ENCODE peak calls at places on chromosomes 5 and 9, in five cellular contexts. One of them, this sample, is unnamed. For H3K4me1, the result is how much of the 10 kb centered on the place peaks cover.

GRCh38 chr9:112537561-112537960 is 50.9 kb downstream of the KIAA1958 start:
- DNase-seq in NT2/D1: no peak
- DNase-seq in psoas muscle: no peak
- DNase-seq in testis: no peak
- DNase-seq in IMR-90: no peak
- DNase-seq in this sample: no peak

GRCh38 chr5:10307206-10308148 is at the start of gene CMBL:
- DNase-seq in NT2/D1: peak
- DNase-seq in psoas muscle: peak
- DNase-seq in testis: peak
- DNase-seq in IMR-90: peak
- DNase-seq in this sample: no peak

GRCh38 chr5:153256-153655 is 38.0 kb upstream of the LRRC14B start:
- DNase-seq in NT2/D1: no peak
- DNase-seq in psoas muscle: no peak
- DNase-seq in testis: no peak
- DNase-seq in IMR-90: peak
- DNase-seq in this sample: no peak

GRCh38 chr5:50791813-50792212 is 125.4 kb downstream of the PARP8 start:
- DNase-seq in NT2/D1: no peak
- DNase-seq in psoas muscle: no peak
- DNase-seq in testis: no peak
- DNase-seq in IMR-90: no peak
- DNase-seq in this sample: no peak

GRCh38 chr5:140342287-140342686 is 4.1 kb downstream of the HBEGF start:
- DNase-seq in NT2/D1: no peak
- DNase-seq in psoas muscle: no peak
- DNase-seq in testis: no peak
- DNase-seq in IMR-90: no peak
- DNase-seq in this sample: no peak

GRCh38 chr9:118522093-118523028 is 818.2 kb downstream of the TLR4 start:
- DNase-seq in NT2/D1: peak
- DNase-seq in psoas muscle: peak
- DNase-seq in testis: peak
- DNase-seq in IMR-90: no peak
- DNase-seq in this sample: peak

GRCh38 chr5:177455036-177455660 is 8.5 kb downstream of the PRR7 start:
- DNase-seq in NT2/D1: peak
- DNase-seq in psoas muscle: peak
- DNase-seq in testis: peak
- DNase-seq in IMR-90: peak
- DNase-seq in this sample: no peak

GRCh38 chr9:94443039-94443722 is 111.7 kb upstream of the PCAT7 start:
- DNase-seq in NT2/D1: no peak
- DNase-seq in psoas muscle: no peak
- DNase-seq in testis: no peak
- DNase-seq in IMR-90: no peak
- DNase-seq in this sample: no peak

GRCh38 chr9:35958104-35958825 is at the start of gene OR2S2:
- DNase-seq in NT2/D1: no peak
- DNase-seq in psoas muscle: no peak
- DNase-seq in testis: no peak
- DNase-seq in IMR-90: peak
- DNase-seq in this sample: no peak

GRCh38 chr5:172283862-172284274 is 304 bp upstream of the UBTD2 start:
- DNase-seq in NT2/D1: peak
- DNase-seq in psoas muscle: peak
- DNase-seq in testis: peak
- DNase-seq in IMR-90: peak
- DNase-seq in this sample: no peak

GRCh38 chr5:11046160-11046559 is 285.1 kb upstream of the DAP start:
- DNase-seq in NT2/D1: no peak
- DNase-seq in psoas muscle: no peak
- DNase-seq in testis: peak
- DNase-seq in IMR-90: peak
- DNase-seq in this sample: no peak

GRCh38 chr9:122377241-122378164 is 6.7 kb downstream of the PTGS1 start:
- DNase-seq in NT2/D1: no peak
- DNase-seq in psoas muscle: no peak
- DNase-seq in testis: no peak
- DNase-seq in IMR-90: peak
- DNase-seq in this sample: no peak

GRCh38 chr5:172806897-172807672 is 27.0 kb upstream of the ERGIC1 start:
- DNase-seq in NT2/D1: no peak
- DNase-seq in psoas muscle: peak
- DNase-seq in testis: peak
- DNase-seq in IMR-90: peak
- DNase-seq in this sample: peak

GRCh38 chr5:151036556-151036955 is 16.2 kb downstream of the GPX3 start:
- DNase-seq in NT2/D1: no peak
- DNase-seq in psoas muscle: no peak
- DNase-seq in testis: no peak
- DNase-seq in IMR-90: no peak
- DNase-seq in this sample: no peak

GRCh38 chr5:62354028-62354874 is 48.2 kb downstream of the KIF2A start:
- DNase-seq in NT2/D1: no peak
- DNase-seq in psoas muscle: no peak
- DNase-seq in testis: peak
- DNase-seq in IMR-90: peak
- DNase-seq in this sample: no peak

GRCh38 chr9:115118471-115119156 is 657 bp upstream of the TNC start:
- DNase-seq in NT2/D1: peak
- DNase-seq in psoas muscle: peak
- DNase-seq in testis: peak
- DNase-seq in IMR-90: peak
- DNase-seq in this sample: peak

GRCh38 chr5:39765381-39765780 is 340.6 kb upstream of the DAB2 start:
- DNase-seq in NT2/D1: no peak
- DNase-seq in psoas muscle: no peak
- DNase-seq in testis: no peak
- DNase-seq in IMR-90: peak
- DNase-seq in this sample: no peak

GRCh38 chr5:86039351-86039750 is 578.4 kb upstream of the COX7C start:
- DNase-seq in NT2/D1: no peak
- DNase-seq in psoas muscle: no peak
- DNase-seq in testis: no peak
- DNase-seq in IMR-90: no peak
- DNase-seq in this sample: no peak

GRCh38 chr5:177309351-177310191 is 2.1 kb downstream of the MXD3 start:
- DNase-seq in NT2/D1: peak
- DNase-seq in psoas muscle: peak
- DNase-seq in testis: peak
- DNase-seq in IMR-90: peak
- DNase-seq in this sample: no peak

GRCh38 chr5:126234563-126235195 is 188.5 kb upstream of the GRAMD2B start:
- DNase-seq in NT2/D1: peak
- DNase-seq in psoas muscle: no peak
- DNase-seq in testis: peak
- DNase-seq in IMR-90: peak
- DNase-seq in this sample: peak

GRCh38 chr5:143318270-143318669 is 85.2 kb downstream of the NR3C1 start:
- DNase-seq in NT2/D1: no peak
- DNase-seq in psoas muscle: no peak
- DNase-seq in testis: no peak
- DNase-seq in IMR-90: no peak
- DNase-seq in this sample: no peak

GRCh38 chr5:143624465-143624864 is 187.5 kb upstream of the HMHB1 start:
- DNase-seq in NT2/D1: no peak
- DNase-seq in psoas muscle: no peak
- DNase-seq in testis: no peak
- DNase-seq in IMR-90: no peak
- DNase-seq in this sample: no peak

GRCh38 chr5:125756456-125756855 is 666.8 kb upstream of the GRAMD2B start:
- DNase-seq in NT2/D1: no peak
- DNase-seq in psoas muscle: no peak
- DNase-seq in testis: no peak
- DNase-seq in IMR-90: peak
- DNase-seq in this sample: no peak

GRCh38 chr9:129494113-129494789 is 126.7 kb downstream of the C9orf50 start:
- DNase-seq in NT2/D1: no peak
- DNase-seq in psoas muscle: no peak
- DNase-seq in testis: no peak
- DNase-seq in IMR-90: no peak
- DNase-seq in this sample: no peak

GRCh38 chr5:88836195-88836838 is 46.7 kb downstream of the MEF2C start:
- DNase-seq in NT2/D1: no peak
- DNase-seq in psoas muscle: no peak
- DNase-seq in testis: peak
- DNase-seq in IMR-90: peak
- DNase-seq in this sample: no peak

GRCh38 chr5:126383246-126383645 is 40.0 kb upstream of the GRAMD2B start:
- DNase-seq in NT2/D1: no peak
- DNase-seq in psoas muscle: no peak
- DNase-seq in testis: no peak
- DNase-seq in IMR-90: peak
- DNase-seq in this sample: no peak

GRCh38 chr5:54180616-54181015 is 129.8 kb downstream of the ARL15 start:
- DNase-seq in NT2/D1: peak
- DNase-seq in psoas muscle: no peak
- DNase-seq in testis: no peak
- DNase-seq in IMR-90: no peak
- DNase-seq in this sample: no peak

GRCh38 chr9:128587453-128587852 is 35.1 kb downstream of the SPTAN1 start:
- DNase-seq in NT2/D1: no peak
- DNase-seq in psoas muscle: no peak
- DNase-seq in testis: no peak
- DNase-seq in IMR-90: no peak
- DNase-seq in this sample: no peak

GRCh38 chr5:141100243-141100805 is at the start of gene PCDHB3:
- DNase-seq in NT2/D1: no peak
- DNase-seq in psoas muscle: peak
- DNase-seq in testis: peak
- DNase-seq in IMR-90: peak
- DNase-seq in this sample: peak

GRCh38 chr5:16508730-16509531 is 43.3 kb upstream of the ZNF622 start:
- DNase-seq in NT2/D1: no peak
- DNase-seq in psoas muscle: peak
- DNase-seq in testis: peak
- DNase-seq in IMR-90: no peak
- DNase-seq in this sample: no peak

GRCh38 chr5:76180817-76181805 is 97.9 kb downstream of the SV2C start:
- DNase-seq in NT2/D1: no peak
- DNase-seq in psoas muscle: no peak
- DNase-seq in testis: no peak
- DNase-seq in IMR-90: no peak
- DNase-seq in this sample: no peak

GRCh38 chr9:5509573-5509972 is 758 bp upstream of the PDCD1LG2 start:
- DNase-seq in NT2/D1: no peak
- DNase-seq in psoas muscle: no peak
- DNase-seq in testis: no peak
- DNase-seq in IMR-90: peak
- DNase-seq in this sample: no peak

GRCh38 chr5:43042626-43043399 is 2.7 kb upstream of the ANXA2R start:
- DNase-seq in NT2/D1: no peak
- DNase-seq in psoas muscle: peak
- DNase-seq in testis: peak
- DNase-seq in IMR-90: peak
- DNase-seq in this sample: no peak

GRCh38 chr9:80550181-80550580 is 978.4 kb downstream of the TLE4 start:
- DNase-seq in NT2/D1: no peak
- DNase-seq in psoas muscle: no peak
- DNase-seq in testis: no peak
- DNase-seq in IMR-90: no peak
- DNase-seq in this sample: no peak

GRCh38 chr9:34279431-34279830 is 49.6 kb downstream of the KIF24 start:
- DNase-seq in NT2/D1: no peak
- DNase-seq in psoas muscle: no peak
- DNase-seq in testis: no peak
- DNase-seq in IMR-90: no peak
- DNase-seq in this sample: no peak

GRCh38 chr5:91139572-91140200 is 243.4 kb downstream of the ARRDC3 start:
- DNase-seq in NT2/D1: no peak
- DNase-seq in psoas muscle: no peak
- DNase-seq in testis: no peak
- DNase-seq in IMR-90: peak
- DNase-seq in this sample: no peak

GRCh38 chr5:91137647-91138046 is 245.5 kb downstream of the ARRDC3 start:
- DNase-seq in NT2/D1: no peak
- DNase-seq in psoas muscle: no peak
- DNase-seq in testis: no peak
- DNase-seq in IMR-90: no peak
- DNase-seq in this sample: no peak

GRCh38 chr5:91142819-91143218 is 240.3 kb downstream of the ARRDC3 start:
- DNase-seq in NT2/D1: no peak
- DNase-seq in psoas muscle: no peak
- DNase-seq in testis: no peak
- DNase-seq in IMR-90: no peak
- DNase-seq in this sample: no peak

GRCh38 chr5:91141642-91142041 is 241.5 kb downstream of the ARRDC3 start:
- DNase-seq in NT2/D1: no peak
- DNase-seq in psoas muscle: no peak
- DNase-seq in testis: no peak
- DNase-seq in IMR-90: no peak
- DNase-seq in this sample: no peak

DNA sequence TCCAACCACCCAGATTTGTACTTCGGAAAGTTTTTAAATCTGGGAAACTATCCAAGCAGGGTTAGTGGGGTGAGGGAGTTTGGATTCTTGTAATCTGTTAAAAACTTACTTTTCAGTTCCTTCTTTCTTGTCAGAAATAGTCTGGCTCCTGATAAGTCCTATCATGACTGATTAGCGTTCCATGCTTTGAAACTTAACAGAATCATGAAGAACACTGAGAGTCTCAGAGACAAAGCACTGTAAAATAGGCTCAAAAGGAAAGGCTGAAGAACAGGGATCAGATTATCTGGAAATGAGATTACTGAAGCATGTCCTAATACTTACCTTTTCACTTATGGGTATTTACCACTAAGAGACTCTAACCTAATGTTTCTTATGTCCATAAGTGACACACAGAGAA is 242.5 kb downstream of the ARRDC3 start:
- DNase-seq in NT2/D1: no peak
- DNase-seq in psoas muscle: no peak
- DNase-seq in testis: no peak
- DNase-seq in IMR-90: no peak
- DNase-seq in this sample: no peak
- H3K4me1 ChIP-seq in NT2/D1: under half
- H3K4me1 ChIP-seq in psoas muscle: under half
- H3K4me1 ChIP-seq in testis: under half
- H3K4me1 ChIP-seq in IMR-90: under half
- H3K4me1 ChIP-seq in this sample: under half

GRCh38 chr9:134356496-134357470 is 30.5 kb downstream of the RXRA start:
- DNase-seq in NT2/D1: no peak
- DNase-seq in psoas muscle: no peak
- DNase-seq in testis: no peak
- DNase-seq in IMR-90: no peak
- DNase-seq in this sample: no peak
- H3K4me1 ChIP-seq in NT2/D1: under half
- H3K4me1 ChIP-seq in psoas muscle: half or more
- H3K4me1 ChIP-seq in testis: under half
- H3K4me1 ChIP-seq in IMR-90: under half
- H3K4me1 ChIP-seq in this sample: under half

GRCh38 chr9:133355881-133356357 is 368 bp downstream of the SURF1 start:
- DNase-seq in NT2/D1: no peak
- DNase-seq in psoas muscle: no peak
- DNase-seq in testis: no peak
- DNase-seq in IMR-90: no peak
- DNase-seq in this sample: no peak
- H3K4me1 ChIP-seq in NT2/D1: under half
- H3K4me1 ChIP-seq in psoas muscle: under half
- H3K4me1 ChIP-seq in testis: under half
- H3K4me1 ChIP-seq in IMR-90: under half
- H3K4me1 ChIP-seq in this sample: under half

GRCh38 chr9:110125207-110125751 is 82.7 kb downstream of the C9orf152 start:
- DNase-seq in NT2/D1: peak
- DNase-seq in psoas muscle: peak
- DNase-seq in testis: peak
- DNase-seq in IMR-90: peak
- DNase-seq in this sample: no peak
- H3K4me1 ChIP-seq in NT2/D1: under half
- H3K4me1 ChIP-seq in psoas muscle: under half
- H3K4me1 ChIP-seq in testis: under half
- H3K4me1 ChIP-seq in IMR-90: half or more
- H3K4me1 ChIP-seq in this sample: under half